ENCODE peak calls at places on chromosomes 7 and 10, in six cellular contexts. G is H9, A is IMR-90, H is neuronal stem cell, D is H1, R is trophoblast cell. F is an unnamed sample.

GRCh38 chr7:150406565-150407421 is 27.7 kb downstream of the ZNF775 start:
- DNase-seq in G (no peak), A (peak), H (no peak), D (no peak), R (no peak), F (peak)

GRCh38 chr7:74307738-74308505 is 18.7 kb downstream of the CLIP2 start:
- DNase-seq in G (no peak), A (no peak), H (no peak), D (no peak), R (no peak), F (no peak)

GRCh38 chr7:102310414-102310815 is 23.7 kb downstream of the SH2B2 start:
- DNase-seq in G (no peak), A (no peak), H (no peak), D (no peak), R (no peak), F (no peak)

GRCh38 chr7:38211486-38211885 is 33.4 kb downstream of the STARD3NL start:
- DNase-seq in G (no peak), A (no peak), H (no peak), D (no peak), R (no peak), F (peak)

GRCh38 chr7:132322981-132323380 is 253.3 kb downstream of the PLXNA4 start:
- DNase-seq in G (no peak), A (no peak), H (no peak), D (no peak), R (no peak), F (no peak)

GRCh38 chr7:39517240-39517639 is 49.0 kb upstream of the YAE1 start:
- DNase-seq in G (no peak), A (no peak), H (no peak), D (no peak), R (no peak), F (no peak)

GRCh38 chr10:33335800-33336605 is 1.5 kb upstream of the NRP1 start:
- DNase-seq in G (peak), A (peak), H (peak), D (peak), R (peak), F (peak)

GRCh38 chr10:64659311-64659710 is 1138.1 kb downstream of the REEP3 start:
- DNase-seq in G (no peak), A (no peak), H (no peak), D (no peak), R (no peak), F (no peak)

GRCh38 chr7:140010194-140010895 is 52.4 kb downstream of the PARP12 start:
- DNase-seq in G (no peak), A (no peak), H (no peak), D (no peak), R (no peak), F (no peak)

GRCh38 chr10:1420663-1421362 is 316.5 kb downstream of the ADARB2 start:
- DNase-seq in G (peak), A (no peak), H (peak), D (peak), R (peak), F (peak)

GRCh38 chr7:150307129-150307528 is 16.0 kb upstream of the LRRC61 start:
- DNase-seq in G (no peak), A (no peak), H (no peak), D (no peak), R (no peak), F (no peak)

GRCh38 chr10:84138478-84139125 is 707 bp upstream of the GHITM start:
- DNase-seq in G (no peak), A (peak), H (no peak), D (no peak), R (peak), F (peak)

GRCh38 chr10:118423800-118424479 is 81.8 kb upstream of the FAM204A start:
- DNase-seq in G (peak), A (peak), H (peak), D (peak), R (peak), F (peak)

GRCh38 chr7:143492043-143492471 is 14.4 kb downstream of the TAS2R41 start:
- DNase-seq in G (no peak), A (peak), H (no peak), D (no peak), R (peak), F (peak)

GRCh38 chr10:132392184-132392800 is 4.7 kb upstream of the PWWP2B start:
- DNase-seq in G (no peak), A (no peak), H (no peak), D (no peak), R (no peak), F (no peak)

GRCh38 chr10:5919568-5919967 is 29.5 kb downstream of the FBH1 start:
- DNase-seq in G (no peak), A (no peak), H (no peak), D (no peak), R (no peak), F (no peak)

GRCh38 chr7:148700693-148701092 is 2.0 kb downstream of the CUL1 start:
- DNase-seq in G (no peak), A (peak), H (no peak), D (no peak), R (peak), F (peak)

GRCh38 chr7:140242057-140243031 is 65.6 kb upstream of the KDM7A start:
- DNase-seq in G (no peak), A (no peak), H (no peak), D (no peak), R (no peak), F (no peak)

GRCh38 chr10:7449063-7449695 is 38.3 kb upstream of the SFMBT2 start:
- DNase-seq in G (no peak), A (no peak), H (no peak), D (no peak), R (no peak), F (no peak)

GRCh38 chr10:94963901-94964300 is 25.4 kb downstream of the CYP2C9 start:
- DNase-seq in G (peak), A (peak), H (peak), D (peak), R (peak), F (peak)

GRCh38 chr7:67817481-67817880 is 820.8 kb downstream of the TYW1 start:
- DNase-seq in G (no peak), A (no peak), H (no peak), D (no peak), R (no peak), F (no peak)

GRCh38 chr7:27641576-27642230 is 21.0 kb downstream of the HIBADH start:
- DNase-seq in G (no peak), A (no peak), H (no peak), D (no peak), R (peak), F (no peak)

GRCh38 chr10:35079763-35080162 is 10.4 kb downstream of the CUL2 start:
- DNase-seq in G (no peak), A (peak), H (no peak), D (no peak), R (peak), F (peak)

GRCh38 chr10:76411719-76412435 is 980.5 kb downstream of the LRMDA start:
- DNase-seq in G (no peak), A (no peak), H (no peak), D (no peak), R (no peak), F (no peak)

GRCh38 chr10:68759967-68760366 is 38.9 kb downstream of the CCAR1 start:
- DNase-seq in G (no peak), A (no peak), H (no peak), D (peak), R (no peak), F (no peak)

DNA sequence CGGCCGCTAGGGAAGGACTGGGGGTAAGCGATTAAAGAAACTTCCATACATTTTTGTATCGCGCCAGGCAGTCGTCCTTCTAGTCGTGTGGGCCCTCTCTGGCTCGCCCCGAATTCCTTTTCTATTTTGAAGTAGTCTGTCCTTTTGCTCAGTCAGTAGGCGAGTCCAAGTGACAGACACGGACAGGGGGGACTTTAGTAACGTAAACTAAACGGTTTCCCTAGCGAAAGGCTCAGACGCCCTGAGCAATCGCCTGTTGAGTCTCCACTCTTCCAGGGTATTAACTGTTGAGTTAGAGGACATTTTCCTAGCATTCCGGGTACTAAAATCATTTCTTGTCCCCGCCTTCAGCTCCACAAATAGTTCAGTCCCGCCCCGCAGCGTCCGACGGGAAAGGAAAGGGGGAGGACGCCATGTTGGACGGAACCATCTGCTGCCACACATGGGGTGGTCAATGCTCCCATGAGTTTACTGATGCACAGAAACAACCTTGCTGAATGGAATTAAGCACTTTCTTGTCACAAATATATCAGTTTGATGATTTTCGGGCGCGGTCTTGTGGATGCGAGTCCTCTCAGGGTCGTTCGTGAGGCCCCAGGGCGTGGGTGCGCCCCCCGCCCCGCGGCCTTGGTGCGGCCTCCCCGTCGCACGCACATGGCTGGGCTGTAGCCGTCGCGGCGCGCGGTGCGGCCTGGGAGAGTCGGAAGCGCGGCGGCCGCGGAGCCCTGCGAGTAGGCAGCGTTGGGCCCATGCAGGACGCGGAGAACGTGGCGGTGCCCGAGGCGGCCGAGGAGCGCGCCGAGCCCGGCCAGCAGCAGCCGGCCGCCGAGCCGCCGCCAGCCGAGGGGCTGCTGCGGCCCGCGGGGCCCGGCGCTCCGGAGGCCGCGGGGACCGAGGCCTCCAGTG is at the start of gene EIF3B:
- DNase-seq in G (peak), A (peak), H (peak), D (peak), R (peak), F (peak)
- H3K4ac ChIP-seq in G (peak), A (peak), H (no peak), D (peak), R (peak), F (peak)

DNA sequence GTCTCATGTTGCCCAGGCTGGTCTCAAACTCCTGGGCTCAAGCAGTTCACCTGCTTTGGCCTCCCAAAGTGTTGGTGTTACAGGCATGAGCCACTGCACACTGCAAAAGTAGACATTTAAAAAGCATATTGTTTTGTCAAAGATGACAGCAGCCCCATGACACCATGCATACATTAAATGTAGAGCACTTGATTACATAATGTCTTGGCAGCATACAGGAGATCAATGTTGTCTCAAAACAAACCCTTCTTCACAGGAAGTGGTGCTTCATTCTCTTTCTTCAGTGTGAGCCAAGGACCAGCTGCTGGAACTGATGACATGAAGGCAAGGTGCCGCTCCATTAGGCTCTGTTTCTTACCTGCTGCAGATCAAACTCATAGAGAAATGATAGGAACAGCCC is 218.4 kb downstream of the KLF6 start:
- DNase-seq in G (no peak), A (no peak), H (no peak), D (no peak), R (no peak), F (no peak)
- H3K14ac ChIP-seq in G (no peak), A (no peak), H (no peak), D (no peak), R (no peak), F (no peak)

GRCh38 chr10:101817542-101818118 is 614 bp downstream of the OGA start:
- DNase-seq in G (peak), A (peak), H (no peak), D (no peak), R (peak), F (peak)
- H3K4ac ChIP-seq in G (no peak), A (peak), H (no peak), D (peak), R (peak), F (peak)

GRCh38 chr7:76009672-76010600 is 15.5 kb upstream of the TMEM120A start:
- DNase-seq in G (no peak), A (no peak), H (no peak), D (no peak), R (peak), F (no peak)
- H3K14ac ChIP-seq in G (no peak), A (peak), H (no peak), D (no peak), R (no peak), F (peak)

DNA sequence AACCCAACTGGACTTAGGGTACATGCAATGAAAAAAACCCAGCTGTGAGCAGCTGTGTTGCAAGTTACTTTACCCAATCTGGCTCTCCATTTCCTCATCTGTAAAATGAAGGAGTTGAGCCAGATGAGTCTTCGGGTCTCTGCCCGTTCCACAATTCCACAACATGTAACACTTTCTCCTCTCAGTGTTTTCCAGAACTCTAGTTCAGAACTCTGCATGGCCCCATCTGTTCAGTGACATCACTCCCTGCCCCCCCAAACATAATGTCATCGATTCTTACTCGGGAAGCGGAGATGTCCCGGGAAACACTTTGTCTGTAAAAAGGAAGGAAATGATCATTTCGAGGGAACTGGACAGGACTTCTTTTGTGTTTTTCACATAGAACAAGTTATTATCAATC is 2.5 kb downstream of the SH3PXD2A start:
- DNase-seq in G (no peak), A (peak), H (no peak), D (no peak), R (no peak), F (peak)
- H3K4ac ChIP-seq in G (no peak), A (no peak), H (no peak), D (no peak), R (no peak), F (no peak)

DNA sequence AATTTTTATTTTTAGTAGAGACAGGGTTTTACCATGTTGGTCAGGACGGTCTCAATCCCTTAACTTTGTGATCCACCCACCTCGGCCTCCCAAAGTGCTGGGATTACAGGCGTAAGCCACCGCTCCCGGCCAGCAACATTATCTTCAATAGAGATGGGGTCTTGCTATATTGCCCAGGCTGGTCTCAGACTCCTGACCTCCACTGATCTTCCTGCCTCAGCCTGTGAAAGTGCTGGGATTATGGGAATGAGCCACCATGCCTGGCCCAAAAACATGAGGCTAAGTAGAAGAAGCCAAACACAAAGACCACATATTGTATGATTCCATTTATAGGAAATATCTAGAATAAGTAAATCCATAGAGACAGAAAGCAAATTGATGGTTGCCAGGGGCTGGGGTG is 19.1 kb upstream of the CYTH3 start:
- DNase-seq in G (no peak), A (no peak), H (no peak), D (no peak), R (no peak), F (no peak)
- H3K14ac ChIP-seq in G (no peak), A (no peak), H (no peak), D (no peak), R (no peak), F (no peak)

DNA sequence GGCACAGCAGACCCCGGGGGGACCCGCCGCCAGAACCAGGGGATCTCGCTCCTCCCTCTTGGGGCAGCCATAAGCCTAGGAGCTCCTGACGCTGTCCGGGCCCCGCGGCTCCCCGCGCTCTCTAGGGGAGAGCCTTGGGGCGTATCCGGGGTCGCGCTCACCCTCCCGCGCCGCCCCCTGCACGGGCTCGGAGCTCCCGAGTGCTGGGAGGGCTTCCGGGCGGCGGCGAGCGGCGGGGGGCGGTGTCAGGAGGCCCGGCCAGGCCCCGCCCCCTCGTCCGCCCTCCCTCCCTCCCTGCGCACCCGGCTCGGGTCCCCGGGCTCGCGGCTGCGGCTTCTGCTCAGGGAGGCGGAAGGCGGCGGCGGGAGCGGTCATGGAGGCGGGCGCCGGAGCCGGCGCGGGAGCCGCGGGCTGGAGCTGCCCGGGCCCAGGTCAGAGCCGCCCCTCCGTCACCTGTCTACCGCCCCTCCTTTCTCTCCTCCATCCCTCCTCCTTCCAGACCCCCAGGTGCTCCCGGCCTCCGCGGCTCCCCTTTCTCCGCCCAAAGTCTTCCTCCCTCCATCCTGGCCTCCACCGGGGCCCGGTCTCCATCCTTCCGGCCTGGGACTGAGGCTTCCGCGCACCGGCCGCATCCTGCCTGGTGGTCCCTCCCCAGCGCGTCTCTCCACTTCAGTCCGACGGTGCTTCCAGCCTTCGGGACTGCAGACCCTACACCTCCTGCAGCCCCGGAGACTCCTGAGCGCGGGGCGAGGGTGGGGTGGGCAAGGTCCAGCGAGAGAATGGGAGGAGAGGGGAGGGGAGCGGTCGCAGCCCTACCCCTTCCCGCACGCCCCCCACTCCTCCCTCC is 424 bp upstream of the CCDC136 start:
- DNase-seq in G (peak), A (peak), H (peak), D (peak), R (peak), F (peak)
- H3K4ac ChIP-seq in G (no peak), A (peak), H (peak), D (no peak), R (peak), F (no peak)

DNA sequence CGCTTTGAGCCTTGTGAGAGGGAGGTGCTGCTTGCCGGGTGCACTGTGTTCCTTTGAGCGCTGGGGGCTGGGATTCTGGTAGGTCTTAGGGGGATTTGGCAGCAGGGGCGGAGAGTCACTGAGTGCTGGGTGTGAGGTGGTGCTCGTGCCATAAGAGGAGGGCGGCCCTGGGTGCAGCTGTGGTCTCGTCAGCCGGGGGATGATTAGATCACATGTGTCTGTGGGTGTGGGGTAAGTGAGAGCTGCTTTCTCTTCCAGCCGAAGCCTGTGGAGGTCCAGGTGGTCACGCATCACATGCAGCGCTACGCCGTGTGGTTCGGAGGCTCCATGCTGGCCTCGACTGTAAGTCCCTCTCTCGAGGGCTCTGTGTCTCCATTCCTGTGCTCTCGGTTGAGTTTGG is 93.7 kb downstream of the ACTR3B start:
- DNase-seq in G (no peak), A (no peak), H (no peak), D (peak), R (no peak), F (no peak)
- H3K14ac ChIP-seq in G (no peak), A (no peak), H (no peak), D (no peak), R (no peak), F (no peak)

GRCh38 chr10:73495884-73496674 is at the start of gene PPP3CB:
- DNase-seq in G (peak), A (peak), H (peak), D (peak), R (peak), F (peak)
- H3K4ac ChIP-seq in G (no peak), A (peak), H (no peak), D (peak), R (peak), F (peak)

F was measured in mesenchymal stem cell.